ENCODE peak calls at places on chromosomes 4 and X, in four cellular contexts. D is cardiac muscle cell, E is activated T-cell treated with anti-CD3 and anti-CD28 coated beads for 24 hours, C is AG09319. T is an unnamed sample.

GRCh38 chr4:61204353-61204752 is 4.2 kb downstream of the ADGRL3 start:
- DNase-seq in D (peak), C (no peak), E (no peak), T (no peak)

GRCh38 chr4:2367626-2368025 is 50.8 kb downstream of the ZFYVE28 start:
- DNase-seq in D (no peak), C (no peak), E (no peak), T (no peak)

GRCh38 chr4:68404153-68404552 is 43.1 kb upstream of the TMPRSS11E start:
- DNase-seq in C (no peak), E (no peak), D (no peak), T (no peak)

GRCh38 chr4:119151161-119151560 is 15.5 kb downstream of the MYOZ2 start:
- DNase-seq in D (no peak), C (no peak), E (no peak), T (no peak)

GRCh38 chr4:87521757-87522374 is 7.3 kb downstream of the SPARCL1 start:
- DNase-seq in D (no peak), E (no peak), C (no peak), T (no peak)

GRCh38 chrX:3262906-3263305 is 83.5 kb downstream of the MXRA5 start:
- DNase-seq in D (no peak), C (peak), E (no peak), T (no peak)

GRCh38 chr4:127656047-127656680 is 23.4 kb downstream of the INTU start:
- DNase-seq in E (no peak), C (no peak), D (no peak), T (no peak)

GRCh38 chrX:23802431-23802830 is 19.5 kb downstream of the SAT1 start:
- DNase-seq in E (no peak), C (no peak), D (no peak), T (no peak)

GRCh38 chr4:7397206-7398103 is 37.3 kb downstream of the PSAPL1 start:
- DNase-seq in D (no peak), E (no peak), C (no peak), T (no peak)

GRCh38 chrX:133437356-133437755 is 22.1 kb upstream of the GPC4 start:
- DNase-seq in C (no peak), E (no peak), D (no peak), T (no peak)

GRCh38 chr4:39754309-39754708 is 56.4 kb downstream of the UBE2K start:
- DNase-seq in D (no peak), C (no peak), E (no peak), T (no peak)

GRCh38 chr4:170428929-170429328 is 339.2 kb upstream of the AADAT start:
- DNase-seq in D (no peak), C (no peak), E (no peak), T (no peak)

GRCh38 chr4:88143504-88143903 is 14.9 kb downstream of the ABCG2 start:
- DNase-seq in E (no peak), D (no peak), C (no peak), T (no peak)

GRCh38 chr4:96352051-96352517 is 512.2 kb downstream of the PDHA2 start:
- DNase-seq in C (no peak), D (peak), E (no peak), T (no peak)

GRCh38 chr4:8916914-8917305 is 45.3 kb upstream of the HMX1 start:
- DNase-seq in D (no peak), C (no peak), E (no peak), T (no peak)

GRCh38 chr4:77493120-77493767 is 112.4 kb upstream of the CXCL13 start:
- DNase-seq in C (no peak), E (no peak), D (no peak), T (peak)

GRCh38 chr4:55947254-55947882 is 1.4 kb upstream of the CEP135 start:
- DNase-seq in E (no peak), C (no peak), D (no peak), T (peak)

GRCh38 chrX:39811391-39811790 is 286.4 kb downstream of the BCOR start:
- DNase-seq in D (no peak), C (no peak), E (no peak), T (no peak)

GRCh38 chrX:4925911-4926310 is 1212.5 kb upstream of the PRKX start:
- DNase-seq in E (no peak), D (no peak), C (no peak), T (no peak)

GRCh38 chr4:110633358-110634319 is 10.8 kb upstream of the PITX2 start:
- DNase-seq in D (no peak), C (no peak), E (no peak), T (no peak)

GRCh38 chrX:10496345-10496965 is 123.9 kb downstream of the MID1 start:
- DNase-seq in D (no peak), C (no peak), E (no peak), T (no peak)

GRCh38 chrX:46597774-46598173 is 24.2 kb downstream of the CHST7 start:
- DNase-seq in D (no peak), C (no peak), E (no peak), T (no peak)

GRCh38 chrX:53456254-53456653 is 22.1 kb upstream of the HSD17B10 start:
- DNase-seq in C (no peak), D (no peak), E (no peak), T (no peak)

GRCh38 chr4:147787204-147787603 is 55.3 kb downstream of the ARHGAP10 start:
- DNase-seq in D (no peak), E (no peak), C (peak), T (no peak)

GRCh38 chr4:148430847-148431246 is 11.4 kb downstream of the NR3C2 start:
- DNase-seq in D (no peak), E (no peak), C (no peak), T (no peak)

GRCh38 chr4:1794809-1795303 is 1.8 kb downstream of the FGFR3 start:
- DNase-seq in D (peak), C (no peak), E (no peak), T (no peak)

GRCh38 chrX:16892504-16893362 is 22.6 kb upstream of the RBBP7 start:
- DNase-seq in D (peak), E (peak), C (peak), T (peak)

GRCh38 chr4:44237643-44238042 is 211.0 kb downstream of the KCTD8 start:
- DNase-seq in D (no peak), C (no peak), E (no peak), T (no peak)

GRCh38 chrX:32851556-32851955 is 359.8 kb downstream of the DMD start:
- DNase-seq in D (no peak), E (no peak), C (no peak), T (no peak)

GRCh38 chr4:24179201-24179840 is 289.5 kb upstream of the PPARGC1A start:
- DNase-seq in E (no peak), C (no peak), D (no peak), T (no peak)

GRCh38 chr4:35897808-35898207 is 346.5 kb downstream of the ARAP2 start:
- DNase-seq in D (no peak), C (no peak), E (no peak), T (no peak)

GRCh38 chrX:119340606-119341205 is 58.4 kb upstream of the SLC25A43 start:
- DNase-seq in E (no peak), D (no peak), C (no peak), T (no peak)